ENCODE peak calls at places on chromosome 15, in seven cellular contexts. W, C, Q, E, D, S and P are unnamed samples.
A peak's percentile ranks its signal among the peaks of the same experiment; 100 is the strongest.

GRCh38 chr15:57376695-57377477 is 581 bp downstream of the CGNL1 start:
- DNase-seq in E (peak; percentile 38), Q (peak; percentile 21), S (no peak), W (peak; percentile 9), C (peak; percentile 88), D (no peak), P (no peak)

GRCh38 chr15:71485094-71485693 is 325.2 kb upstream of the NR2E3 start:
- DNase-seq in C (no peak), E (no peak), S (no peak), D (peak; percentile 13), W (no peak), Q (no peak), P (no peak)

GRCh38 chr15:48722764-48723661 is 77.5 kb upstream of the FBN1 start:
- DNase-seq in C (no peak), W (no peak), D (peak; percentile 93), E (peak; percentile 85), S (peak; percentile 80), Q (peak; percentile 94), P (no peak)

GRCh38 chr15:81893182-81893833 is 152.5 kb downstream of the MEX3B start:
- DNase-seq in W (no peak), D (no peak), C (no peak), Q (no peak), E (no peak), S (no peak), P (no peak)

GRCh38 chr15:65466901-65467300 is 44.2 kb upstream of the IGDCC4 start:
- DNase-seq in Q (peak; percentile 7), W (no peak), E (no peak), D (peak; percentile 29), C (no peak), S (no peak), P (no peak)

GRCh38 chr15:41689834-41690233 is 29.6 kb downstream of the MGA start:
- DNase-seq in Q (peak; percentile 35), C (no peak), D (no peak), W (no peak), S (no peak), E (no peak), P (no peak)

GRCh38 chr15:87645723-87646122 is 610.8 kb downstream of the NTRK3 start:
- DNase-seq in W (no peak), C (no peak), S (no peak), D (no peak), E (no peak), Q (no peak), P (no peak)

GRCh38 chr15:42140383-42141070 is 15.9 kb downstream of the PLA2G4F start:
- DNase-seq in D (no peak), S (no peak), E (no peak), C (peak; percentile 70), W (no peak), Q (no peak), P (no peak)

GRCh38 chr15:28273468-28273867 is 48.5 kb downstream of the HERC2 start:
- DNase-seq in Q (peak; percentile 32), E (no peak), S (no peak), D (no peak), C (no peak), W (no peak), P (no peak)

DNA sequence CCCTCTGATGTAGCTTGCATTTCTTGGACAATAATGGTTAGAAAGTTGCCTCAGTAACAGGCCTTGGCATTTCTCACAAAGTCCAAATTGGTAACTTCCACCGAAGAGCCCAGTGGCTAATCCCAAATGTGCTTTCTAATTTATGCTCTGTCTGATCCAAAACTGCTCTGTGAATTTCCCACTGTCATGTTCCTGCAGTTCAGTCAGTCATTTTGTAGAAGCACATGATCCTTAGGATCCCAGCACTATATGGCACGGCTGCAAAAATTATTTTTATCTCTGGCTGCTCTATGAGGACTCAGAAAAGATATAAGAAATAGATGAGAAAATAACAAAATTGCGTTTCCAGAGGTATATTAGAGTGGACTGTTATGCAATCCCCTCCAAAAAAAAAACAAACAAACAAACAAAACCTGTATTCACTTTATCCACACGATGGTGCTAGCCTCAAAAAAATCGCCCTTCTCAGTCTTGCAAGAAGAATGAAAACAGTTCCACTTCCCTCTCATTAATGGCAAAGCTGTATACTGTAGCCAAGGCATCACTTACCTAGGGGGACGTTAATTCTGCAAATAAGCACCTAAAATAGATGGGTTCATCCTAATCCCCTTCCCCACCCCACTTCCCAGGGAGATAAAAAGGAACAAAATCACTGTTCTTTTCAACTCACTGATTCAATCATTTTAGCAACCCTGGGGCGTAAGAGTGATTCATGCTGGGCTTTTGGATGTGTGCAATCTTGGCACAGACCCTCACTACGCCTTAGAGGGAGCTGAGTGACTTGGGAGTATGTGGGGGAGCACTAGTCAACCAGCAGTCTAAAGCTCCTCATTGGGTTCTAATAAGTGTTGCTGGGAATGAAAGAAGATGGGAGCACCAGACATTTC is 61.3 kb downstream of the TMCO5A start:
- DNase-seq in W (peak; percentile 39), S (peak; percentile 39), C (no peak), D (peak; percentile 73), Q (peak; percentile 83), E (peak; percentile 42), P (peak; percentile 30)
- TF ChIP-seq CTCF in W (peak; percentile 70), S (peak; percentile 47), C (no peak), D (peak; percentile 63), Q (peak; percentile 53), E (peak; percentile 83), P (peak; percentile 60)

GRCh38 chr15:51724673-51725072 is 12.8 kb downstream of the LYSMD2 start:
- DNase-seq in S (no peak), W (no peak), Q (no peak), C (no peak), D (no peak), E (no peak), P (no peak)

GRCh38 chr15:51724199-51724598 is 13.3 kb downstream of the LYSMD2 start:
- DNase-seq in D (no peak), E (no peak), W (no peak), C (no peak), Q (no peak), S (no peak), P (no peak)

GRCh38 chr15:51731549-51732267 is 5.7 kb downstream of the LYSMD2 start:
- DNase-seq in D (peak; percentile 50), S (no peak), E (peak; percentile 25), Q (no peak), C (no peak), W (peak; percentile 57), P (no peak)

GRCh38 chr15:51726302-51727073 is 11.0 kb downstream of the LYSMD2 start:
- DNase-seq in Q (peak; percentile 93), W (peak; percentile 71), E (peak; percentile 96), S (peak; percentile 35), C (no peak), D (peak; percentile 87), P (no peak)

GRCh38 chr15:51727141-51727897 is 10.1 kb downstream of the LYSMD2 start:
- DNase-seq in S (no peak), C (no peak), Q (peak; percentile 62), W (no peak), E (no peak), D (peak; percentile 62), P (no peak)
- TF ChIP-seq CTCF in S (peak; percentile 17), C (no peak), Q (peak; percentile 34), W (no peak), E (no peak), D (peak; percentile 34), P (peak; percentile 18)

DNA sequence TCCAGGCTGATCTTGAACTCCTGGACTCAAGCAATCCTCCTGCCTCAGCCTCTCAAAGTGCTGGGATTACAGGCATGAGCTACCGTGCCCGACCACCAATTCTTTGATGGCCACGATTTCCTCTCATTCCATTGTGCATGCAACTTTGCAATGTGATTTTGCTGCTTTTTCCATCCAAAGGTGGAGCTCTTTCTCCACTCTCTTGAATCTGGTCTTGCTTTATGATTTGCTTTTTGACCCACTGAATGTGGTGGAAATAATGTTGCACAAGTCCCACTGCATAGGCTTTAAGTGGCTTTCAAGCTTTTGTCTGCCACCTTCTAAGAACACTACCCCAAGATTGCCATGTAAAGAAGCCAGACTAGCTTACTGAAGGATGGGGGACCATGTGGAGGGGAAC is 10.6 kb downstream of the RPS27L start:
- DNase-seq in E (no peak), C (no peak), Q (peak; percentile 62), S (no peak), W (no peak), D (peak; percentile 12), P (no peak)
- TF ChIP-seq CTCF in E (no peak), C (no peak), Q (peak; percentile 12), S (no peak), W (no peak), D (peak; percentile 41), P (peak; percentile 12)

GRCh38 chr15:60134609-60135008 is 130.5 kb downstream of the FOXB1 start:
- DNase-seq in C (no peak), Q (peak; percentile 10), D (no peak), S (no peak), E (no peak), W (no peak), P (no peak)
- TF ChIP-seq CTCF in C (no peak), Q (peak; percentile 8), D (peak; percentile 23), S (peak; percentile 18), E (no peak), W (no peak), P (peak; percentile 13)

DNA sequence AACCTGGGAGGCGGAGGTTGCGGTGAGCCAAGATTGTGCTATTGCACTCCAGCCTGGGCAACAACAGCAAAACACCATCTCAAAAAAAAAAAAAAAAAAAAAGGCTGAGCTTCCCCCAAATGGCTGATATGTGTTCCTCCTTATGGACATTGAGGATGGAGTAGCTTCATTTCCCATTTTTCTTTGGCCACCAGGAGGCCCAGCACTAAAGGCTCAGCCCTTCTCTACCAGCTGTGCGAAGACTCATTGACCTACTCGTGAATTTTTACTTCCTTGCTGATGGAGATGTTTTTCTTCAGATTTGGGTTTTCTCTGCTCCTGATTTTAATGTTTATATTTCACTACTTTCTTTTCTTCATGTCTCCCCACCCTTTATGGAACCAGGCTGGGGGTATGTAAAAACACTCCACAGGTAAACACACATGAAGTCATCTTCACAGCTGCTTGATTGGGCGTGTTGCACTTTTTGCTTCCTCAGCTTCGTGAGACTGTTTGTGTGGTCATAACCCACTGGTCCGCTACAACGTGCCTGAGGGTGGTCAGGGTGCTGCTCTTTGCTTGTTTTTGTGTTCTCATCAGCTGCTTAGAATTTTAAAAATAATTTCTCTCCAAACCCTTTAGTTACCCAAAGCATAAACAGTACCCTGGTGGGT is 13.5 kb downstream of the SEMA4B start:
- DNase-seq in W (no peak), Q (no peak), D (no peak), C (no peak), S (no peak), E (no peak), P (no peak)
- TF ChIP-seq CTCF in W (no peak), Q (peak; percentile 31), D (peak; percentile 36), C (no peak), S (peak; percentile 45), E (no peak), P (no peak)

DNA sequence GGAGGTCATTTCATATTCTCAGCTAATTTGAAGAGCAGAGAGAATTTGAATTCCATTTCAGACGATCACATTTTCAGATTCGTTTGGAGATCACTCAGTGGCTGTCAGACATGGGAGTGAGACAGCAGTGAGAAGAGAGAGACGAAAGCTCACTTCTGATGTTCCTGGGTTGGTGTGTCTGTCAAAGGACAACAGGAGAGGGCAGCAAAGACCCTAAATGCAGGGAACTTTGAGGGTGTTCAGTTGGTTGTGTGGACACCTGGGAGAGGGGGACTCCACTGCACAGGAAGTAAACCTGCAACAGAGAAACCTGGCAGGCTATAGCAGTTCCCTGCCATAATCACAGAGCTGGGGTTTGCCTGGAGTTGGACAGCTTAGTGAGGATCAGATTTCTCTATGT is 675.1 kb downstream of the SQOR start:
- DNase-seq in W (no peak), S (no peak), Q (no peak), C (no peak), D (no peak), E (no peak), P (no peak)
- TF ChIP-seq CTCF in W (no peak), S (no peak), Q (no peak), C (no peak), D (no peak), E (no peak), P (no peak)